ENCODE peak calls at places on chromosomes 1 and 21, in ten cellular contexts. N is NCI-H1436; P is HepG2; Q is stimulated activated CD4-positive, alpha-beta T cell treated with anti-CD3 and anti-CD28 coated beads, Interleukin-1b, Interleukin-23, amount 100 ng/mL, for 24 hours; X is substantia nigra; Y is A172; R is COR-L47; B is memory B cell; S is astrocyte of the spinal cord; E is T-helper 9 cell. W is an unnamed sample.

GRCh38 chr1:20439282-20439681 is 46.7 kb downstream of the CAMK2N1 start:
- DNase-seq in N (no peak), P (no peak), Q (no peak), X (no peak), Y (peak), R (no peak), B (no peak), S (peak), E (no peak), W (no peak)

GRCh38 chr1:43573066-43573799 is 42.5 kb downstream of the PTPRF start:
- DNase-seq in N (no peak), P (no peak), Q (no peak), X (peak), Y (no peak), R (no peak), B (no peak), S (peak), E (no peak), W (no peak)

GRCh38 chr1:84947536-84948410 is 49.1 kb downstream of the MCOLN2 start:
- DNase-seq in N (no peak), P (no peak), Q (no peak), X (no peak), Y (no peak), R (no peak), B (no peak), S (no peak), E (no peak), W (no peak)

GRCh38 chr1:60052634-60053033 is 20.9 kb downstream of the C1orf87 start:
- DNase-seq in N (no peak), P (no peak), Q (no peak), X (no peak), Y (no peak), R (no peak), B (no peak), S (no peak), E (no peak), W (no peak)

GRCh38 chr1:67735806-67736627 is 51.0 kb downstream of the GADD45A start:
- DNase-seq in N (no peak), P (no peak), Q (no peak), X (no peak), Y (peak), R (peak), B (peak), S (peak), E (peak), W (no peak)

GRCh38 chr1:112322018-112322417 is 74.0 kb upstream of the CTTNBP2NL start:
- DNase-seq in N (no peak), P (no peak), Q (no peak), X (no peak), Y (no peak), R (no peak), B (no peak), S (no peak), E (no peak), W (no peak)

GRCh38 chr1:37574834-37575479 is 18.2 kb downstream of the DNALI1 start:
- DNase-seq in N (no peak), P (no peak), Q (no peak), X (no peak), Y (peak), R (no peak), B (no peak), S (peak), E (no peak), W (no peak)

GRCh38 chr1:224333309-224333926 is 3.4 kb upstream of the NVL start:
- DNase-seq in N (peak), P (peak), Q (no peak), X (no peak), Y (peak), R (peak), B (no peak), S (peak), E (no peak), W (no peak)

GRCh38 chr1:54273837-54274192 is 73.8 kb downstream of the MRPL37 start:
- DNase-seq in N (no peak), P (no peak), Q (no peak), X (no peak), Y (peak), R (no peak), B (no peak), S (peak), E (no peak), W (no peak)

GRCh38 chr1:150841626-150842025 is 33.6 kb upstream of the CTSK start:
- DNase-seq in N (no peak), P (no peak), Q (no peak), X (no peak), Y (no peak), R (no peak), B (no peak), S (no peak), E (no peak), W (no peak)

GRCh38 chr1:156464825-156465452 is 35.6 kb downstream of the MEF2D start:
- DNase-seq in N (no peak), P (no peak), Q (no peak), X (no peak), Y (no peak), R (no peak), B (no peak), S (no peak), E (no peak), W (no peak)

GRCh38 chr1:78619803-78620579 is at the start of gene IFI44L:
- DNase-seq in N (no peak), P (no peak), Q (peak), X (no peak), Y (peak), R (no peak), B (peak), S (peak), E (peak), W (no peak)

GRCh38 chr1:153345187-153346066 is 3.2 kb downstream of the PGLYRP4 start:
- DNase-seq in N (peak), P (no peak), Q (no peak), X (no peak), Y (no peak), R (no peak), B (peak), S (no peak), E (no peak), W (no peak)

GRCh38 chr1:18948048-18948912 is 8.2 kb downstream of the IFFO2 start:
- DNase-seq in N (no peak), P (no peak), Q (peak), X (no peak), Y (peak), R (no peak), B (no peak), S (peak), E (peak), W (no peak)

GRCh38 chr1:90340604-90341003 is 345.7 kb downstream of the ZNF326 start:
- DNase-seq in N (peak), P (no peak), Q (no peak), X (no peak), Y (no peak), R (no peak), B (no peak), S (no peak), E (no peak), W (no peak)

GRCh38 chr1:110433803-110434202 is 17.1 kb upstream of the PROK1 start:
- DNase-seq in N (no peak), P (peak), Q (no peak), X (no peak), Y (peak), R (no peak), B (no peak), S (peak), E (no peak), W (no peak)

GRCh38 chr1:169367686-169368405 is at the start of the genes BLZF1 and NME7:
- DNase-seq in N (peak), P (peak), Q (peak), X (peak), Y (peak), R (peak), B (peak), S (peak), E (peak), W (no peak)

GRCh38 chr1:231424950-231425805 is 3.1 kb upstream of the EGLN1 start:
- DNase-seq in N (no peak), P (no peak), Q (no peak), X (no peak), Y (no peak), R (no peak), B (no peak), S (no peak), E (no peak), W (no peak)

GRCh38 chr1:73044241-73044640 is 761.9 kb upstream of the NEGR1 start:
- DNase-seq in N (no peak), P (no peak), Q (no peak), X (no peak), Y (no peak), R (no peak), B (no peak), S (peak), E (no peak), W (no peak)

GRCh38 chr21:37871121-37871862 is 45.0 kb downstream of the KCNJ6 start:
- DNase-seq in N (no peak), P (no peak), Q (no peak), X (no peak), Y (peak), R (no peak), B (no peak), S (peak), E (no peak), W (no peak)

GRCh38 chr1:231665046-231665445 is 38.5 kb downstream of the DISC1 start:
- DNase-seq in N (peak), P (no peak), Q (no peak), X (no peak), Y (no peak), R (no peak), B (no peak), S (no peak), E (no peak), W (no peak)

GRCh38 chr1:20618550-20618949 is 14.7 kb upstream of the PINK1 start:
- DNase-seq in N (no peak), P (no peak), Q (no peak), X (no peak), Y (no peak), R (no peak), B (no peak), S (no peak), E (no peak), W (no peak)

GRCh38 chr1:6097824-6098223 is 52.1 kb downstream of the KCNAB2 start:
- DNase-seq in N (no peak), P (no peak), Q (no peak), X (no peak), Y (no peak), R (no peak), B (no peak), S (no peak), E (no peak), W (no peak)

GRCh38 chr1:185926562-185926961 is 192.4 kb downstream of the HMCN1 start:
- DNase-seq in N (no peak), P (no peak), Q (no peak), X (no peak), Y (no peak), R (no peak), B (no peak), S (peak), E (no peak), W (no peak)

GRCh38 chr21:41878831-41879189 is 334 bp downstream of the PRDM15 start:
- DNase-seq in N (peak), P (peak), Q (peak), X (peak), Y (peak), R (peak), B (peak), S (peak), E (peak), W (no peak)

GRCh38 chr1:156676820-156677615 is at the start of gene NES:
- DNase-seq in N (peak), P (peak), Q (no peak), X (peak), Y (peak), R (peak), B (no peak), S (peak), E (no peak), W (no peak)

GRCh38 chr1:235336903-235337302 is 8.5 kb downstream of the GGPS1 start:
- DNase-seq in N (no peak), P (no peak), Q (no peak), X (no peak), Y (no peak), R (no peak), B (no peak), S (no peak), E (no peak), W (no peak)

GRCh38 chr1:30318864-30319718 is 404.3 kb downstream of the MATN1 start:
- DNase-seq in N (no peak), P (no peak), Q (no peak), X (no peak), Y (no peak), R (no peak), B (no peak), S (no peak), E (no peak), W (no peak)

GRCh38 chr1:37556712-37557196 is at the start of gene DNALI1:
- DNase-seq in N (peak), P (peak), Q (no peak), X (peak), Y (no peak), R (peak), B (no peak), S (peak), E (no peak), W (peak)

GRCh38 chr1:220906561-220907334 is 27.5 kb downstream of the HLX start:
- DNase-seq in N (no peak), P (no peak), Q (no peak), X (no peak), Y (peak), R (peak), B (no peak), S (no peak), E (no peak), W (no peak)

W was measured in cortex of kidney.